ENCODE peak calls at places on chromosomes 6 and 20, in four cellular contexts. One of them, this sample, is unnamed.

GRCh38 chr20:9971746-9972145 is 63.0 kb upstream of the ANKEF1 start:
- DNase-seq in GM12878: no peak
- DNase-seq in HepG2: no peak
- DNase-seq in K562: no peak
- DNase-seq in this sample: no peak

GRCh38 chr6:70353343-70353913 is 50.5 kb upstream of the COL9A1 start:
- DNase-seq in GM12878: no peak
- DNase-seq in HepG2: no peak
- DNase-seq in K562: no peak
- DNase-seq in this sample: no peak

GRCh38 chr20:6053776-6054688 is at the start of gene LRRN4:
- DNase-seq in GM12878: no peak
- DNase-seq in HepG2: peak; percentile 34
- DNase-seq in K562: no peak
- DNase-seq in this sample: no peak

GRCh38 chr20:45861157-45862075 is 4.0 kb downstream of the ZSWIM3 start:
- DNase-seq in GM12878: no peak
- DNase-seq in HepG2: peak; percentile 54
- DNase-seq in K562: no peak
- DNase-seq in this sample: no peak

GRCh38 chr6:53306819-53307347 is 41.9 kb downstream of the ELOVL5 start:
- DNase-seq in GM12878: peak; percentile 79
- DNase-seq in HepG2: peak; percentile 89
- DNase-seq in K562: no peak
- DNase-seq in this sample: no peak

GRCh38 chr6:36969240-36969691 is 14.7 kb downstream of the PI16 start:
- DNase-seq in GM12878: no peak
- DNase-seq in HepG2: no peak
- DNase-seq in K562: no peak
- DNase-seq in this sample: no peak

GRCh38 chr20:40643891-40644290 is 45.1 kb downstream of the MAFB start:
- DNase-seq in GM12878: no peak
- DNase-seq in HepG2: no peak
- DNase-seq in K562: no peak
- DNase-seq in this sample: no peak

GRCh38 chr6:157443066-157443800 is 62.2 kb downstream of the ZDHHC14 start:
- DNase-seq in GM12878: peak; percentile 80
- DNase-seq in HepG2: no peak
- DNase-seq in K562: no peak
- DNase-seq in this sample: no peak

GRCh38 chr20:3679749-3680700 is 1.8 kb downstream of the ADAM33 start:
- DNase-seq in GM12878: no peak
- DNase-seq in HepG2: no peak
- DNase-seq in K562: no peak
- DNase-seq in this sample: no peak

GRCh38 chr20:62602550-62602949 is 39.8 kb upstream of the SLCO4A1 start:
- DNase-seq in GM12878: no peak
- DNase-seq in HepG2: no peak
- DNase-seq in K562: peak; percentile 29
- DNase-seq in this sample: no peak

GRCh38 chr6:5302220-5302946 is 41.1 kb downstream of the FARS2 start:
- DNase-seq in GM12878: peak; percentile 92
- DNase-seq in HepG2: no peak
- DNase-seq in K562: peak; percentile 71
- DNase-seq in this sample: no peak
- TF ChIP-seq BHLHE40 in GM12878: no peak
- TF ChIP-seq BHLHE40 in HepG2: no peak
- TF ChIP-seq BHLHE40 in K562: peak; percentile 6
- TF ChIP-seq BHLHE40 in this sample: no peak

DNA sequence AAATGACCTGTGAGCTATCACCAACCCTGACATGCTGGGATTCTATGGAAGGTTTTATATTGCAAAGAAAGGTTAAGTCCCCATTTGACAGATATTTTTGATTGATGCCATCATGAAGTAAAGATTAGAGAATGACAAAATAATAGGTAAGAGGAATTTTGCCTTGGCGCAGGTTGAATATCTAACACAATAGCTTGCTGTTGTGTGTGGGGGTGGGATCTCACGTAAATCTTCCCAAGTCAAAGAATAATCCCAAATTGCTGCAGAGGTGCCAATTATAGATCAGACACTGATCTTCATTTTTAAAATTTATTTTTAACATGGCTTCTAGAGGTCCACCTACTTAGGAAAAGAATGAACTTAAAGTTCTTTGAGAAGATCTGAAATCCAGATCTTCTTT is 135.5 kb downstream of the FIG4 start:
- DNase-seq in GM12878: no peak
- DNase-seq in HepG2: no peak
- DNase-seq in K562: no peak
- DNase-seq in this sample: no peak
- TF ChIP-seq SP1 in GM12878: no peak
- TF ChIP-seq SP1 in HepG2: no peak
- TF ChIP-seq SP1 in K562: no peak
- TF ChIP-seq SP1 in this sample: no peak

GRCh38 chr6:133359760-133360159 is 118.6 kb downstream of the EYA4 start:
- DNase-seq in GM12878: no peak
- DNase-seq in HepG2: no peak
- DNase-seq in K562: no peak
- DNase-seq in this sample: no peak

GRCh38 chr6:133358598-133358997 is 117.4 kb downstream of the EYA4 start:
- DNase-seq in GM12878: no peak
- DNase-seq in HepG2: no peak
- DNase-seq in K562: no peak
- DNase-seq in this sample: no peak

GRCh38 chr6:133360194-133360593 is 119.0 kb downstream of the EYA4 start:
- DNase-seq in GM12878: no peak
- DNase-seq in HepG2: no peak
- DNase-seq in K562: no peak
- DNase-seq in this sample: no peak

GRCh38 chr6:133355922-133356321 is 114.8 kb downstream of the EYA4 start:
- DNase-seq in GM12878: no peak
- DNase-seq in HepG2: no peak
- DNase-seq in K562: no peak
- DNase-seq in this sample: no peak

GRCh38 chr6:133359256-133359655 is 118.1 kb downstream of the EYA4 start:
- DNase-seq in GM12878: no peak
- DNase-seq in HepG2: no peak
- DNase-seq in K562: no peak
- DNase-seq in this sample: no peak
- TF ChIP-seq BHLHE40 in GM12878: no peak
- TF ChIP-seq BHLHE40 in HepG2: no peak
- TF ChIP-seq BHLHE40 in K562: no peak
- TF ChIP-seq BHLHE40 in this sample: no peak

DNA sequence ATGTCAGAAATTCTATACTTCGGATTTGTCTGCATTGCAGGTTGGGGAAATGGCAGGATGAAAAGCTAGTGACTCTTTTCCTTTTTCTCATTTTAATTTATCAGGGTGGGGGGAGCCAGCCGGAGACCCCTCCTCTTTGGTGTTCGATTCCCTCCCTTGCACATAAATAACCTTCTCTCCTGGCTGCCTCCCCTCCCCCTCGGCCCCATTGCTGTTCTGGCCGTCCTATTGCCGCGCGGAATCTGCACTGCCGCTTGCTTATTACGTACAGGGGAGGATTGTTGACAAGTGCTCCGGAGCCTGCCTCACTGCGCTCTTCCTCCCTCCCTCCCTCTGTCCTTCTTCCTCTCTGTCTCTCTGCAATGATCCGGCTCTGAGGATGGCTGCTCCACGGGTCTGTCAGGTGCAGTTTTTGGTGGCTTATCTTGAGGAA is 154.7 kb downstream of the JARID2 start:
- DNase-seq in GM12878: no peak
- DNase-seq in HepG2: no peak
- DNase-seq in K562: peak; percentile 80
- DNase-seq in this sample: peak; percentile 63
- TF ChIP-seq SP1 in GM12878: no peak
- TF ChIP-seq SP1 in HepG2: no peak
- TF ChIP-seq SP1 in K562: no peak
- TF ChIP-seq SP1 in this sample: no peak

GRCh38 chr6:4139272-4139671 is 3.9 kb upstream of the ECI2 start:
- DNase-seq in GM12878: no peak
- DNase-seq in HepG2: no peak
- DNase-seq in K562: no peak
- DNase-seq in this sample: no peak

GRCh38 chr6:4133941-4134838 is 1.2 kb downstream of the ECI2 start:
- DNase-seq in GM12878: no peak
- DNase-seq in HepG2: peak; percentile 57
- DNase-seq in K562: peak; percentile 52
- DNase-seq in this sample: peak; percentile 19

GRCh38 chr6:4135665-4136353 is 434 bp upstream of the ECI2 start:
- DNase-seq in GM12878: peak; percentile 49
- DNase-seq in HepG2: peak; percentile 85
- DNase-seq in K562: peak; percentile 99
- DNase-seq in this sample: peak; percentile 100

GRCh38 chr6:4136354-4136831 is 1.0 kb upstream of the ECI2 start:
- DNase-seq in GM12878: no peak
- DNase-seq in HepG2: no peak
- DNase-seq in K562: no peak
- DNase-seq in this sample: no peak

GRCh38 chr6:4134841-4135664 is at the start of gene ECI2:
- DNase-seq in GM12878: no peak
- DNase-seq in HepG2: peak; percentile 71
- DNase-seq in K562: peak; percentile 71
- DNase-seq in this sample: peak; percentile 58
- TF ChIP-seq BHLHE40 in GM12878: peak; percentile 61
- TF ChIP-seq BHLHE40 in HepG2: peak; percentile 28
- TF ChIP-seq BHLHE40 in K562: peak; percentile 47
- TF ChIP-seq BHLHE40 in this sample: no peak

GRCh38 chr20:16639027-16639941 is 66.0 kb upstream of the KIF16B start:
- DNase-seq in GM12878: no peak
- DNase-seq in HepG2: no peak
- DNase-seq in K562: no peak
- DNase-seq in this sample: no peak
- TF ChIP-seq SP1 in GM12878: no peak
- TF ChIP-seq SP1 in HepG2: no peak
- TF ChIP-seq SP1 in K562: no peak
- TF ChIP-seq SP1 in this sample: no peak

GRCh38 chr6:24672573-24673182 is 5.8 kb downstream of the ACOT13 start:
- DNase-seq in GM12878: no peak
- DNase-seq in HepG2: no peak
- DNase-seq in K562: no peak
- DNase-seq in this sample: no peak
- TF ChIP-seq BHLHE40 in GM12878: no peak
- TF ChIP-seq BHLHE40 in HepG2: no peak
- TF ChIP-seq BHLHE40 in K562: no peak
- TF ChIP-seq BHLHE40 in this sample: no peak

GRCh38 chr20:48468571-48468970 is 359.2 kb downstream of the PREX1 start:
- DNase-seq in GM12878: no peak
- DNase-seq in HepG2: no peak
- DNase-seq in K562: no peak
- DNase-seq in this sample: no peak

GRCh38 chr20:48467622-48468021 is 360.2 kb downstream of the PREX1 start:
- DNase-seq in GM12878: no peak
- DNase-seq in HepG2: no peak
- DNase-seq in K562: peak; percentile 39
- DNase-seq in this sample: no peak

GRCh38 chr20:48463916-48464315 is 363.9 kb downstream of the PREX1 start:
- DNase-seq in GM12878: no peak
- DNase-seq in HepG2: no peak
- DNase-seq in K562: no peak
- DNase-seq in this sample: no peak

GRCh38 chr20:48463096-48463710 is 364.6 kb downstream of the PREX1 start:
- DNase-seq in GM12878: no peak
- DNase-seq in HepG2: no peak
- DNase-seq in K562: no peak
- DNase-seq in this sample: no peak

DNA sequence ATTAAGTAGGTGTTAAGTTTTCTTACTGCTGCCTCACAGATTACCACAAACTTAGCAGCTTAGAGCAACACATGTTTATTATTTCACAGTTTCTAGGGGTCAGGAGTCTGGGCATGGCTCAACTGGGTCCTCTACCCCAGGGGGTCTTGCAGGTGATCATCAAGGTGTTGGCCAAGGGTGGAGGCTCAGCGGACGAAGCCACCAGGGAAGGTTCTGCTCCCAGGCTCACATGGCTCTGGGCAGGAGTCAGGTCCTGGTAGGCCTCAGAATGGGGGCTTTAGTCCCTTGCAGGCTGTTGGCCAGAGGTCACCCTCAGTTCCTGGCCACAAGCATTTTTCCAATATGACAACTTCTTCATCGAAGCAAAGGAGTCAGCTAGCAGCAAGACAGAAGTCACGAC is 362.5 kb downstream of the PREX1 start:
- DNase-seq in GM12878: no peak
- DNase-seq in HepG2: no peak
- DNase-seq in K562: no peak
- DNase-seq in this sample: no peak
- TF ChIP-seq SP1 in GM12878: no peak
- TF ChIP-seq SP1 in HepG2: no peak
- TF ChIP-seq SP1 in K562: no peak
- TF ChIP-seq SP1 in this sample: no peak

This sample was measured in HEK293T.